ENCODE peak calls at places on chromosome 14, in four cellular contexts. C is PC-3, T is cardiac muscle cell, Z is mesenchymal stem cell. I is an unnamed sample. For H3K4me1, the result is how much of the 10 kb centered on the place peaks cover.

GRCh38 chr14:67663633-67664032 is 10.8 kb downstream of the VTI1B start:
- DNase-seq in C (no peak), T (no peak), Z (no peak), I (no peak)

GRCh38 chr14:75794615-75795038 is 133.6 kb downstream of the TTLL5 start:
- DNase-seq in C (peak), T (peak), Z (peak), I (no peak)

GRCh38 chr14:78848234-78848820 is 678.2 kb downstream of the NRXN3 start:
- DNase-seq in C (peak), T (peak), Z (peak), I (peak)

GRCh38 chr14:34227834-34228662 is 234.0 kb downstream of the SPTSSA start:
- DNase-seq in C (peak), T (peak), Z (peak), I (peak)

GRCh38 chr14:51727526-51727925 is 75.8 kb downstream of the FRMD6 start:
- DNase-seq in C (no peak), T (no peak), Z (no peak), I (no peak)

GRCh38 chr14:22824711-22825359 is 4.9 kb upstream of the MRPL52 start:
- DNase-seq in C (peak), T (no peak), Z (peak), I (no peak)

GRCh38 chr14:32906672-32907071 is 32.0 kb upstream of the NPAS3 start:
- DNase-seq in C (peak), T (no peak), Z (no peak), I (no peak)

GRCh38 chr14:56731187-56731586 is 79.1 kb downstream of the OTX2 start:
- DNase-seq in C (no peak), T (peak), Z (no peak), I (no peak)

GRCh38 chr14:49868720-49869114 is 16.1 kb upstream of the NEMF start:
- DNase-seq in C (no peak), T (no peak), Z (no peak), I (no peak)

GRCh38 chr14:71362282-71362681 is 455.0 kb downstream of the PCNX1 start:
- DNase-seq in C (no peak), T (no peak), Z (no peak), I (no peak)

GRCh38 chr14:22113401-22113800 is 439.8 kb upstream of the OR4E1 start:
- DNase-seq in C (no peak), T (no peak), Z (no peak), I (no peak)

GRCh38 chr14:101557321-101557695 is 4.0 kb upstream of the DIO3 start:
- DNase-seq in C (no peak), T (no peak), Z (no peak), I (no peak)

GRCh38 chr14:53360821-53361220 is 207.7 kb upstream of the DDHD1 start:
- DNase-seq in C (no peak), T (no peak), Z (no peak), I (no peak)

GRCh38 chr14:20623798-20624197 is 17.7 kb downstream of the OR6S1 start:
- DNase-seq in C (no peak), T (no peak), Z (no peak), I (no peak)

GRCh38 chr14:100221419-100222218 is 17.3 kb upstream of the YY1 start:
- DNase-seq in C (peak), T (peak), Z (peak), I (no peak)

GRCh38 chr14:24251880-24252288 is 9.5 kb upstream of the TINF2 start:
- DNase-seq in C (peak), T (no peak), Z (peak), I (no peak)

GRCh38 chr14:70156602-70157001 is 32.1 kb downstream of the SLC8A3 start:
- DNase-seq in C (no peak), T (no peak), Z (no peak), I (no peak)
- H3K4me1 ChIP-seq in C (under half), T (under half), Z (under half), I (under half)

DNA sequence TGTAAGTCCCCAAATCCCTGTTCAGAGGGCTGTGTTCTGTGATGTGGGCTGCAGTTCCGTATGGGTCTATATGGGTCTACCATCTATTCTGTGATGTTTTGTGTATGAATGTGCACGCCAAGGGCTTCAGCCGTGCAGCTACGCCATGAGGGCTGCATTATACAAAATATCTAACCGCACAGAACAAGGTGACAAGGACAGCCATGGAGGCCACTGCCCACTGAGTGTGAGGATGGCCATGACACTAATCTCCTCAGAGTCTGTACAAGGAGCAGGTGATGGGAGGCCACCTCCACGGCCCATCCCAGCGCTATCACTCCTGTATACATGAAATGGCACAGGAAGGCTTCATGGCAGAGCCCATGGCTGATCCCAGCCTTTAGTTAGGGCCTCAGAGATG is 102.0 kb downstream of the DICER1 start:
- DNase-seq in C (no peak), T (no peak), Z (no peak), I (no peak)
- H3K4me1 ChIP-seq in C (under half), T (under half), Z (under half), I (under half)

GRCh38 chr14:102907303-102907844 is 15.1 kb upstream of the AMN start:
- DNase-seq in C (no peak), T (no peak), Z (no peak), I (no peak)
- H3K4me1 ChIP-seq in C (under half), T (under half), Z (under half), I (under half)

DNA sequence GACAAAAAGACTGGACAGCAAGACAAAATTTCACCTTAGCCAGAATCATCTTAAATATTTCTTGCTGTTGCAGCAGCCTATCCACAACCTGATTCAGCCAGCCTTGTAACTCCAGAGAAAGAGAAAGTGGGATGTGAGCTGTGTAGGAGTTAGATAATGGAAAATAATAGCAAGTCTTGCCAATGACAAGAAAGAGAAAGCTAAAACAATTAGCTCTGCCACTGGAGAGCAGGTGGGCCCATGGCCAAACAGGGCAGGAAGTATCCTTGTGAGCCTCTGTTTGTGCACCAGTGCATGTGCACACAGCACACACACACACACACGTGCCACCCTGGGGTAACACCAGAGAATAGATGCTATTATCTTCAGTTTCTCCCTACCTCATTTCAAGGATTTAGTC is 106.0 kb upstream of the CCDC196 start:
- DNase-seq in C (no peak), T (no peak), Z (no peak), I (no peak)
- H3K4me1 ChIP-seq in C (under half), T (under half), Z (under half), I (under half)

GRCh38 chr14:95523051-95523817 is 6.8 kb upstream of the SYNE3 start:
- DNase-seq in C (peak), T (no peak), Z (peak), I (no peak)
- H3K4me1 ChIP-seq in C (under half), T (under half), Z (under half), I (under half)

DNA sequence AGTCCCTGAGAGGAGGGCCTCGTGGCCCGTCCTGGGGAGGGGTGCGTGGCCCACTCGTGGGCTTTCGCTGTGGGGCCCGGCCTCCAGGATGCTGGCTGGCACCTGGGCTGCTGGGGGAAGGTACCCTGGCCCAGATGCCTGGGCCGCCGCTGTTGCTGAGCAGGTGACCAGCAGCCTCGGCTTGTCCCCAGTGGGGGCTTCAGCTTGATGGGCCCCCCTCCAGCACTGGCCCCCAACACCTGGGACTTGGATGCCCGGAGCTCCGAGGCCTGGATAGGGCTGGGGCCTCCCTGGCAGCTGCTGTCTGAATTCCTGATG is 10.8 kb downstream of the KIF26A start:
- DNase-seq in C (no peak), T (no peak), Z (no peak), I (no peak)
- H3K4me1 ChIP-seq in C (under half), T (under half), Z (under half), I (half or more)

GRCh38 chr14:104788873-104789663 is 6.5 kb downstream of the AKT1 start:
- DNase-seq in C (no peak), T (no peak), Z (no peak), I (no peak)

GRCh38 chr14:104791425-104791824 is 4.1 kb downstream of the AKT1 start:
- DNase-seq in C (no peak), T (no peak), Z (no peak), I (no peak)

GRCh38 chr14:104788533-104788818 is 7.1 kb downstream of the AKT1 start:
- DNase-seq in C (no peak), T (no peak), Z (no peak), I (no peak)

GRCh38 chr14:104787736-104788532 is 7.6 kb downstream of the AKT1 start:
- DNase-seq in C (no peak), T (no peak), Z (no peak), I (no peak)

GRCh38 chr14:104789752-104790743 is 5.5 kb downstream of the AKT1 start:
- DNase-seq in C (no peak), T (no peak), Z (no peak), I (no peak)
- H3K4me1 ChIP-seq in C (under half), T (under half), Z (under half), I (under half)

GRCh38 chr14:95216013-95216412 is 58.7 kb upstream of the DICER1 start:
- DNase-seq in C (no peak), T (no peak), Z (no peak), I (no peak)
- H3K4me1 ChIP-seq in C (under half), T (under half), Z (under half), I (under half)